ENCODE peak calls at places on chromosomes 2 and 18, in four cellular contexts. E, P, J and H are unnamed samples.

GRCh38 chr2:68730828-68731227 is 3.8 kb upstream of the ARHGAP25 start:
- DNase-seq in P (no peak), E (no peak), J (no peak), H (peak; percentile 61)

GRCh38 chr2:52703004-52703403 is 1064.6 kb upstream of the CHAC2 start:
- DNase-seq in E (no peak), J (no peak), P (no peak), H (no peak)

GRCh38 chr2:111178296-111178695 is 57.6 kb downstream of the BCL2L11 start:
- DNase-seq in J (no peak), P (no peak), E (no peak), H (no peak)

GRCh38 chr18:66495844-66496243 is 108.0 kb downstream of the CDH19 start:
- DNase-seq in J (no peak), P (peak; percentile 36), E (no peak), H (peak; percentile 8)

GRCh38 chr2:69280017-69280671 is 106.9 kb downstream of the GFPT1 start:
- DNase-seq in P (no peak), E (no peak), J (no peak), H (no peak)

GRCh38 chr2:207902822-207903221 is 122.5 kb downstream of the PLEKHM3 start:
- DNase-seq in E (no peak), P (no peak), J (no peak), H (no peak)

GRCh38 chr18:79637181-79637920 is 42.3 kb upstream of the CTDP1 start:
- DNase-seq in J (no peak), P (no peak), E (no peak), H (no peak)

GRCh38 chr2:203811491-203812221 is 55.9 kb upstream of the CTLA4 start:
- DNase-seq in P (peak; percentile 76), E (peak; percentile 84), J (peak; percentile 95), H (peak; percentile 99)

GRCh38 chr2:224039080-224039769 is at the start of gene SERPINE2:
- DNase-seq in E (no peak), J (peak; percentile 85), P (peak; percentile 71), H (peak; percentile 70)

GRCh38 chr18:76610933-76611749 is 116.1 kb upstream of the ZNF516 start:
- DNase-seq in P (no peak), J (no peak), E (peak; percentile 43), H (no peak)

GRCh38 chr2:121099329-121100318 is 185.4 kb downstream of the TFCP2L1 start:
- DNase-seq in P (peak; percentile 76), E (no peak), J (no peak), H (no peak)

GRCh38 chr2:24359701-24360049 is 661 bp downstream of the ITSN2 start:
- DNase-seq in P (peak; percentile 39), E (no peak), J (peak; percentile 7), H (peak; percentile 6)

GRCh38 chr18:74290831-74291770 is 662 bp downstream of the CYB5A start:
- DNase-seq in P (peak; percentile 51), E (no peak), J (no peak), H (no peak)

GRCh38 chr2:29065479-29065847 is 8.9 kb downstream of the PCARE start:
- DNase-seq in P (no peak), E (no peak), J (no peak), H (no peak)

GRCh38 chr18:76274470-76275289 is 220.4 kb downstream of the ZNF516 start:
- DNase-seq in E (no peak), P (no peak), J (no peak), H (no peak)

GRCh38 chr2:62456721-62457539 is 49.1 kb downstream of the TMEM17 start:
- DNase-seq in E (no peak), J (peak; percentile 71), P (peak; percentile 74), H (peak; percentile 71)

GRCh38 chr2:88897718-88898117 is 206.2 kb downstream of the RPIA start:
- DNase-seq in J (no peak), E (no peak), P (no peak), H (no peak)

GRCh38 chr18:34493099-34493544 is 217.0 kb upstream of the DTNA start:
- DNase-seq in E (peak; percentile 72), J (peak; percentile 80), P (peak; percentile 91), H (peak; percentile 81)

GRCh38 chr18:10062292-10062940 is 148.6 kb downstream of the VAPA start:
- DNase-seq in P (no peak), J (no peak), E (no peak), H (no peak)

GRCh38 chr2:231425811-231426703 is 30.5 kb downstream of the B3GNT7 start:
- DNase-seq in P (no peak), J (no peak), E (no peak), H (no peak)

GRCh38 chr2:225697936-225698335 is 298.4 kb downstream of the NYAP2 start:
- DNase-seq in P (no peak), J (no peak), E (no peak), H (no peak)

GRCh38 chr2:228747478-228747877 is 523.6 kb downstream of the PID1 start:
- DNase-seq in J (peak; percentile 10), P (no peak), E (no peak), H (no peak)
- H3K4me3 ChIP-seq in J (no peak overlapping the region), P (no peak overlapping the region), E (no peak overlapping the region), H (no peak overlapping the region)

GRCh38 chr2:3242747-3243369 is 134.8 kb downstream of the EIPR1 start:
- DNase-seq in J (peak; percentile 20), E (peak; percentile 10), P (no peak), H (no peak)
- H3K4me3 ChIP-seq in J (no peak overlapping the region), E (no peak overlapping the region), P (no peak overlapping the region), H (no peak overlapping the region)

GRCh38 chr2:7430869-7431641 is 513.8 kb downstream of the RNF144A start:
- DNase-seq in J (no peak), P (peak; percentile 64), E (no peak), H (no peak)

GRCh38 chr2:7428444-7429204 is 511.4 kb downstream of the RNF144A start:
- DNase-seq in E (no peak), P (no peak), J (no peak), H (no peak)

GRCh38 chr2:7429733-7430132 is 512.5 kb downstream of the RNF144A start:
- DNase-seq in P (no peak), E (no peak), J (no peak), H (no peak)

GRCh38 chr2:7432426-7432825 is 515.2 kb downstream of the RNF144A start:
- DNase-seq in E (no peak), P (no peak), J (no peak), H (no peak)

GRCh38 chr2:7430421-7430868 is 513.2 kb downstream of the RNF144A start:
- DNase-seq in J (no peak), P (no peak), E (no peak), H (no peak)
- H3K4me3 ChIP-seq in J (no peak overlapping the region), P (peak overlapping the region; percentile 46), E (no peak overlapping the region), H (no peak overlapping the region)

GRCh38 chr2:74708296-74708695 is 54.2 kb downstream of the SEMA4F start:
- DNase-seq in E (no peak), J (no peak), P (no peak), H (peak; percentile 15)
- H3K4me3 ChIP-seq in E (no peak overlapping the region), J (no peak overlapping the region), P (no peak overlapping the region), H (no peak overlapping the region)

DNA sequence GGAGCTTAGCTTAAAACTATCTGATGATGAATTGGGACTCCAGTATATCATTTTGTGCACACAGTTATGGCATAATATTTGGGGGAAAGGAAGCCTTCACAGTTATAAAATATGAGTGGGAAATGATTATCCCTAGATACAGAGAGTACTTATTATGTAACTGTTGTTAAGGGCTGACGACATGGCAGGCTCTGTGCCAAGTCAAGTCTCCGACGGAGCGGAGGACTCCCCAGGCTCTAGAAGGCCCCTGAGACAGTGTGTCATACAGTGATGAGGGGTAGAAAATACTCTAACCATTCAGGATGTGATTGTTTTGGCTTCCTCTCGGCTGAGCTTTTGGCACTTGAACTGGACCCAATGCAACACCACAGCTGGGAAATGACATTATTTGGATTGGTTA is 211.8 kb downstream of the SLC8A1 start:
- DNase-seq in E (peak; percentile 96), P (peak; percentile 92), J (peak; percentile 92), H (peak; percentile 92)
- H3K4me3 ChIP-seq in E (no peak overlapping the region), P (no peak overlapping the region), J (no peak overlapping the region), H (no peak overlapping the region)

GRCh38 chr2:190717764-190718651 is 69.1 kb downstream of the NAB1 start:
- DNase-seq in J (no peak), P (no peak), E (no peak), H (no peak)

GRCh38 chr2:190717306-190717705 is 68.4 kb downstream of the NAB1 start:
- DNase-seq in E (no peak), P (no peak), J (no peak), H (no peak)

GRCh38 chr2:190720276-190720675 is 71.4 kb downstream of the NAB1 start:
- DNase-seq in J (no peak), E (no peak), P (no peak), H (no peak)

GRCh38 chr2:190720691-190721090 is 71.8 kb downstream of the NAB1 start:
- DNase-seq in E (no peak), J (no peak), P (no peak), H (no peak)

GRCh38 chr2:190718652-190719526 is 70.0 kb downstream of the NAB1 start:
- DNase-seq in E (peak; percentile 52), P (peak; percentile 42), J (peak; percentile 16), H (peak; percentile 69)
- H3K4me3 ChIP-seq in E (no peak overlapping the region), P (no peak overlapping the region), J (no peak overlapping the region), H (no peak overlapping the region)

DNA sequence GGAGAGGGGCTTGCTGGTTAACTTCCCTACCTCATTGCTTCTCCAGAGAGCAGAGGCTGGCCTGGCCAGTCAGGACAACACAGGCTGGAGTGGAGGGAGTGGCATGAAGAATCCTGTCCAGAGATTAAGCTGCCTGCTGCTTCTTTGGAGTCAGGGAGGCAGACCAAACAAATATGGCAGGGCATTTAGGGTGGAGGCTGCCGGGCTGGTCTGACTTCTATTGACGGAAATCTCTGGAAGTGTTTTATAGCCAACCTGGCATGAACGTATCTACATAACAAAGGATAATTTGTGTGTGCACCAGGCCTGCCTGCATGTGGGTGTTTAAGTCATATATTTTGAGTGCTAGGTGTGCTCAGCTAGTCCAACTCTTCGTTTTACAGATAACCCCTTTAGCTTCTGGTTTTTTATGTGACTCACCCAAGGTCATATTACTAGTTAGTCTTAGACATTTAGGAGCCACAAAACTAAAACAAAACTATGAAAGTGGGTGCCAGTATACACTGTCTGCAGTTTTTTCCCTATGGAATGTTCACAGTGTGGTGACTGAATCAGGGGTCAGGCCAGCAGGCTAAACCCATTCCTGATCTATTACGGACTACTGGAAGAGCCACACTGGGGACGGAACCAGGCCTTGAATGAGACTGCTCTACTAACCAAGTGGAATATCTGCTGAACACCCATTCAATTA is 5.5 kb downstream of the NPC1 start:
- DNase-seq in P (no peak), J (peak; percentile 88), E (peak; percentile 19), H (peak; percentile 68)
- H3K4me3 ChIP-seq in P (no peak overlapping the region), J (no peak overlapping the region), E (no peak overlapping the region), H (no peak overlapping the region)

DNA sequence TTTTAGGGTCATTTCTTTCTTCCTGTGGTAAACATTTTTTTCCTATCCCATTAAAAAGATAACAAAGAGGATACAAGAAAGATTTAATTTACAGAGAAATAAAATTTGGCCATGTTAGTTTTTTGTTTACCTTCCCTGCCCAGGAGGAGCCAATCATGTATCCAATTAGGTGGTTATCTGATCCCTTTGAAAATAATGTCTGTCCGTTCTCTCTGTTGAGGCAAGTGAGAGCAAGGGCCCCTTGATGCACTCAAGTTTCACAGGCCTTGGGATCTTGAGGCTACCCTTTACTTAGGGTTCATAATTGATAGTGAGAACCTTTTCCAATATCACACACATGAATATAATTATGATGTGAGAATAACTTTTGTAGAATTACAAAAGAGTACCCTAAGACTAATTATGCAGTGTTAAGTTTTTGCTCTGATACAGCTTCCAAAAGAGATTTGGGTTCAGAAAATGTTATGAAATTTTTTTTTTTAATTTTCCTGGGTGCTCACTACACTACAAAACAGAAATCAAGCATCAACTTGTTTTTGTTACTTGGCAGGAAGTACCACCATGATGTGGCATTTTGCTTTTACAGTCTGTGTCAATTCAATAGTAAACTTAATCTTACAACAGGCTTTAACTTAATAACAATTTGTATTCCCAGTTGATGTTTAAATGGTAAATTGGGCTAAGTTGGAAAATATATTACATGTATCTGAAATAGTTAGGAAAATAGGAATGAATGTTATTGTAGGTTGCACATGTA is 42.0 kb downstream of the AFTPH start:
- DNase-seq in E (no peak), P (no peak), J (no peak), H (no peak)
- H3K4me3 ChIP-seq in E (no peak overlapping the region), P (no peak overlapping the region), J (no peak overlapping the region), H (no peak overlapping the region)